ENCODE peak calls at places on chromosomes 6 and 20, in nine cellular contexts. X is astrocyte of the hippocampus, B is left lung, Z is mammary epithelial cell, F is RPMI8226, L is AG08395, I is SHP77 treated with DMSO at 0.1 percent for 48 hours, W is NCI-H1105, E is omental fat pad. U is an unnamed sample.

GRCh38 chr20:53539516-53539915 is 54.1 kb downstream of the ZNF217 start:
- DNase-seq in X (no peak), B (no peak), Z (no peak), F (no peak), L (no peak), I (no peak), W (no peak), E (no peak), U (no peak)

GRCh38 chr6:56529594-56530191 is 113.0 kb downstream of the DST start:
- DNase-seq in X (no peak), B (no peak), Z (no peak), F (no peak), L (no peak), I (no peak), W (no peak), E (no peak), U (no peak)

GRCh38 chr6:19805146-19805515 is 32.0 kb upstream of the ID4 start:
- DNase-seq in X (no peak), B (no peak), Z (no peak), F (peak; percentile 8), L (peak; percentile 5), I (no peak), W (no peak), E (no peak), U (no peak)

GRCh38 chr20:56859039-56859750 is 230.1 kb downstream of the TFAP2C start:
- DNase-seq in X (no peak), B (no peak), Z (no peak), F (no peak), L (no peak), I (no peak), W (no peak), E (no peak), U (no peak)

GRCh38 chr6:135411339-135411738 is 86.2 kb downstream of the AHI1 start:
- DNase-seq in X (peak; percentile 1), B (no peak), Z (no peak), F (no peak), L (peak; percentile 3), I (no peak), W (peak; percentile 10), E (no peak), U (no peak)

GRCh38 chr6:52574709-52575489 is 2.0 kb downstream of the TRAM2 start:
- DNase-seq in X (peak; percentile 66), B (peak; percentile 77), Z (no peak), F (peak; percentile 87), L (peak; percentile 75), I (no peak), W (no peak), E (no peak), U (peak; percentile 80)

GRCh38 chr6:28988536-28989415 is 16.3 kb downstream of the ZNF311 start:
- DNase-seq in X (peak; percentile 70), B (peak; percentile 79), Z (peak; percentile 48), F (no peak), L (peak; percentile 28), I (no peak), W (no peak), E (no peak), U (peak; percentile 84)

GRCh38 chr6:26233608-26234420 is 131.2 kb upstream of the BTN3A2 start:
- DNase-seq in X (peak; percentile 75), B (peak; percentile 65), Z (peak; percentile 60), F (peak; percentile 91), L (peak; percentile 66), I (no peak), W (no peak), E (no peak), U (no peak)

GRCh38 chr20:49584418-49585382 is 16.8 kb upstream of the PTGIS start:
- DNase-seq in X (no peak), B (no peak), Z (no peak), F (no peak), L (no peak), I (no peak), W (no peak), E (no peak), U (peak; percentile 22)

GRCh38 chr6:36027501-36028087 is at the start of gene MAPK14:
- DNase-seq in X (peak; percentile 100), B (peak; percentile 99), Z (peak; percentile 99), F (peak; percentile 100), L (peak; percentile 98), I (peak; percentile 98), W (peak; percentile 100), E (peak; percentile 97), U (peak; percentile 99)

GRCh38 chr6:138682722-138683521 is 90.6 kb upstream of the CCDC28A start:
- DNase-seq in X (peak; percentile 74), B (no peak), Z (peak; percentile 88), F (no peak), L (peak; percentile 64), I (peak; percentile 44), W (no peak), E (no peak), U (no peak)

GRCh38 chr6:6466967-6467761 is 121.4 kb upstream of the LY86 start:
- DNase-seq in X (peak; percentile 64), B (peak; percentile 34), Z (peak; percentile 94), F (no peak), L (no peak), I (peak; percentile 8), W (no peak), E (no peak), U (no peak)

GRCh38 chr6:28980797-28981390 is 24.2 kb downstream of the ZNF311 start:
- DNase-seq in X (peak; percentile 91), B (no peak), Z (peak; percentile 62), F (peak; percentile 91), L (peak; percentile 68), I (peak; percentile 85), W (peak; percentile 66), E (no peak), U (no peak)

GRCh38 chr20:44180814-44181213 is 6.2 kb downstream of the JPH2 start:
- DNase-seq in X (no peak), B (no peak), Z (no peak), F (no peak), L (peak; percentile 26), I (no peak), W (no peak), E (no peak), U (no peak)

GRCh38 chr20:47267621-47268020 is 88.9 kb downstream of the ZMYND8 start:
- DNase-seq in X (no peak), B (no peak), Z (no peak), F (no peak), L (no peak), I (no peak), W (no peak), E (no peak), U (no peak)

GRCh38 chr6:33709605-33710295 is 1.8 kb downstream of the UQCC2 start:
- DNase-seq in X (no peak), B (no peak), Z (no peak), F (no peak), L (no peak), I (no peak), W (no peak), E (no peak), U (peak; percentile 40)

GRCh38 chr6:169252805-169253189 is 849 bp downstream of the THBS2 start:
- DNase-seq in X (peak; percentile 83), B (no peak), Z (no peak), F (no peak), L (no peak), I (no peak), W (peak; percentile 90), E (peak; percentile 20), U (no peak)

GRCh38 chr6:52571099-52571755 is 5.6 kb downstream of the TRAM2 start:
- DNase-seq in X (peak; percentile 75), B (no peak), Z (no peak), F (no peak), L (peak; percentile 43), I (no peak), W (no peak), E (no peak), U (no peak)

GRCh38 chr6:152146385-152146784 is 338.9 kb downstream of the ESR1 start:
- DNase-seq in X (peak; percentile 68), B (no peak), Z (no peak), F (no peak), L (peak; percentile 77), I (no peak), W (no peak), E (no peak), U (no peak)

GRCh38 chr6:156280131-156280530 is 497.0 kb upstream of the ARID1B start:
- DNase-seq in X (no peak), B (no peak), Z (no peak), F (no peak), L (no peak), I (peak; percentile 74), W (peak; percentile 78), E (no peak), U (no peak)

GRCh38 chr6:12245763-12246720 is 44.1 kb upstream of the EDN1 start:
- DNase-seq in X (no peak), B (no peak), Z (peak; percentile 38), F (no peak), L (no peak), I (no peak), W (no peak), E (no peak), U (no peak)

GRCh38 chr6:111759836-111760785 is 113.1 kb downstream of the FYN start:
- DNase-seq in X (peak; percentile 68), B (no peak), Z (no peak), F (no peak), L (peak; percentile 67), I (no peak), W (no peak), E (no peak), U (no peak)

GRCh38 chr20:51712501-51713212 is 55.5 kb downstream of the ATP9A start:
- DNase-seq in X (peak; percentile 46), B (no peak), Z (no peak), F (no peak), L (peak; percentile 17), I (no peak), W (no peak), E (no peak), U (peak; percentile 72)

GRCh38 chr6:55666811-55667210 is 87.8 kb upstream of the HMGCLL1 start:
- DNase-seq in X (no peak), B (no peak), Z (no peak), F (no peak), L (no peak), I (no peak), W (no peak), E (no peak), U (no peak)

GRCh38 chr20:11755071-11755881 is 162.4 kb upstream of the BTBD3 start:
- DNase-seq in X (no peak), B (no peak), Z (no peak), F (no peak), L (peak; percentile 41), I (no peak), W (no peak), E (no peak), U (no peak)

GRCh38 chr6:15908871-15909270 is 220.0 kb upstream of the MYLIP start:
- DNase-seq in X (no peak), B (no peak), Z (no peak), F (no peak), L (no peak), I (no peak), W (no peak), E (no peak), U (no peak)

GRCh38 chr6:167214216-167214615 is 56.4 kb upstream of the GPR31 start:
- DNase-seq in X (no peak), B (no peak), Z (no peak), F (no peak), L (no peak), I (no peak), W (no peak), E (no peak), U (no peak)

GRCh38 chr20:46928580-46929132 is 34.0 kb downstream of the EYA2 start:
- DNase-seq in X (peak; percentile 63), B (no peak), Z (peak; percentile 20), F (peak; percentile 17), L (peak; percentile 76), I (no peak), W (no peak), E (no peak), U (no peak)

GRCh38 chr20:38247166-38247509 is 13.4 kb downstream of the KIAA1755 start:
- DNase-seq in X (no peak), B (no peak), Z (no peak), F (no peak), L (no peak), I (no peak), W (no peak), E (no peak), U (no peak)

GRCh38 chr6:145077382-145077781 is 657.9 kb downstream of the EPM2A start:
- DNase-seq in X (no peak), B (no peak), Z (no peak), F (no peak), L (no peak), I (no peak), W (no peak), E (no peak), U (no peak)

GRCh38 chr20:24677626-24678328 is 208.3 kb downstream of the SYNDIG1 start:
- DNase-seq in X (no peak), B (no peak), Z (no peak), F (no peak), L (no peak), I (no peak), W (no peak), E (no peak), U (peak; percentile 41)